ENCODE peak calls at places on chromosomes 2 and 18, in five cellular contexts. Y is H9, O is neuronal stem cell, V is H1, H is trophoblast cell. W is an unnamed sample.

GRCh38 chr2:238169708-238170251 is 11.0 kb downstream of the ERFE start:
- DNase-seq in V (no peak), Y (no peak), O (no peak), H (peak), W (peak)

GRCh38 chr2:239550336-239550735 is 149.5 kb upstream of the HDAC4 start:
- DNase-seq in H (peak), Y (no peak), V (no peak), O (no peak), W (no peak)

GRCh38 chr2:85668009-85668856 is at the start of gene SFTPB:
- DNase-seq in H (no peak), O (no peak), V (no peak), Y (no peak), W (no peak)

GRCh38 chr18:78732273-78733210 is 247.1 kb upstream of the SALL3 start:
- DNase-seq in Y (no peak), V (no peak), H (no peak), O (no peak), W (no peak)

GRCh38 chr18:44518666-44519065 is 162.0 kb upstream of the SETBP1 start:
- DNase-seq in Y (no peak), H (no peak), V (no peak), O (no peak), W (no peak)

GRCh38 chr2:49248506-49248905 is 94.2 kb upstream of the FSHR start:
- DNase-seq in O (no peak), H (peak), Y (no peak), V (no peak), W (peak)

GRCh38 chr18:31977270-31977872 is 34.4 kb upstream of the TRAPPC8 start:
- DNase-seq in V (peak), Y (peak), H (peak), O (peak), W (peak)

GRCh38 chr2:102099536-102100293 is 42.8 kb upstream of the IL1R1 start:
- DNase-seq in O (no peak), V (no peak), H (peak), Y (no peak), W (no peak)

GRCh38 chr2:141041281-141041680 is 1089.5 kb downstream of the LRP1B start:
- DNase-seq in O (no peak), Y (no peak), V (no peak), H (no peak), W (no peak)

GRCh38 chr2:147600646-147601045 is 244.2 kb upstream of the ACVR2A start:
- DNase-seq in O (no peak), H (no peak), V (no peak), Y (no peak), W (no peak)

GRCh38 chr2:32735370-32735769 is 107.5 kb downstream of the TTC27 start:
- DNase-seq in O (no peak), V (no peak), H (no peak), Y (no peak), W (no peak)

GRCh38 chr2:232460171-232460570 is 4.2 kb downstream of the ALPI start:
- DNase-seq in H (no peak), V (no peak), Y (peak), O (no peak), W (no peak)

GRCh38 chr2:207796585-207797350 is 27.1 kb upstream of the FZD5 start:
- DNase-seq in O (no peak), Y (peak), H (no peak), V (peak), W (no peak)

GRCh38 chr2:240604291-240604938 is 17.9 kb downstream of the CAPN10 start:
- DNase-seq in O (no peak), Y (peak), H (peak), V (no peak), W (peak)

GRCh38 chr2:217527586-217528202 is 475.1 kb downstream of the TNS1 start:
- DNase-seq in O (no peak), V (no peak), H (no peak), Y (no peak), W (no peak)

GRCh38 chr2:174166261-174166660 is 82.1 kb downstream of the OLA1 start:
- DNase-seq in O (no peak), Y (no peak), H (no peak), V (no peak), W (no peak)

GRCh38 chr2:171241771-171242170 is 81.1 kb upstream of the TLK1 start:
- DNase-seq in O (no peak), Y (no peak), H (no peak), V (no peak), W (no peak)

GRCh38 chr2:182504903-182505302 is 78.1 kb upstream of the PDE1A start:
- DNase-seq in H (peak), Y (no peak), V (no peak), O (no peak), W (peak)

GRCh38 chr2:135742307-135742838 is 718 bp downstream of the UBXN4 start:
- DNase-seq in H (peak), O (peak), V (no peak), Y (peak), W (peak)

GRCh38 chr2:37085731-37086147 is 1.4 kb downstream of the GPATCH11 start:
- DNase-seq in Y (no peak), H (peak), V (no peak), O (no peak), W (peak)

GRCh38 chr2:240796543-240797499 is 23.2 kb downstream of the KIF1A start:
- DNase-seq in H (no peak), V (no peak), Y (no peak), O (no peak), W (no peak)

GRCh38 chr2:200003444-200003843 is 48.1 kb downstream of the MAIP1 start:
- DNase-seq in H (no peak), O (no peak), Y (no peak), V (no peak), W (peak)

GRCh38 chr2:236769981-236770671 is 200.5 kb downstream of the ACKR3 start:
- DNase-seq in O (no peak), V (no peak), H (peak), Y (no peak), W (peak)

GRCh38 chr2:100909571-100909970 is 89.6 kb downstream of the NPAS2 start:
- DNase-seq in Y (no peak), H (no peak), V (no peak), O (no peak), W (no peak)

GRCh38 chr18:48193521-48194251 is 215.5 kb downstream of the ZBTB7C start:
- DNase-seq in V (peak), O (no peak), Y (no peak), H (no peak), W (no peak)

GRCh38 chr2:11498543-11499034 is 32.6 kb upstream of the E2F6 start:
- DNase-seq in H (no peak), O (no peak), V (no peak), Y (no peak), W (no peak)

GRCh38 chr18:30582078-30582477 is 460.5 kb downstream of the DSC3 start:
- DNase-seq in Y (no peak), O (no peak), V (no peak), H (no peak), W (no peak)

GRCh38 chr18:49249523-49249922 is 210.9 kb downstream of the DYM start:
- DNase-seq in H (peak), Y (no peak), V (no peak), O (no peak), W (peak)

GRCh38 chr2:183244300-183244849 is 120.1 kb downstream of the NUP35 start:
- DNase-seq in Y (peak), H (no peak), O (no peak), V (no peak), W (no peak)

GRCh38 chr2:16855183-16855582 is 189.5 kb upstream of the CYRIA start:
- DNase-seq in O (no peak), H (no peak), Y (no peak), V (no peak), W (no peak)

GRCh38 chr18:35616664-35617423 is 35.3 kb downstream of the GALNT1 start:
- DNase-seq in Y (no peak), V (no peak), O (no peak), H (peak), W (peak)

GRCh38 chr2:165920748-165921147 is 32.8 kb downstream of the TTC21B start:
- DNase-seq in Y (no peak), O (no peak), V (no peak), H (no peak), W (no peak)

GRCh38 chr2:112584891-112585250 is 462 bp downstream of the CHCHD5 start:
- DNase-seq in V (no peak), O (no peak), Y (no peak), H (no peak), W (peak)

GRCh38 chr2:112583497-112584133 is 794 bp upstream of the CHCHD5 start:
- DNase-seq in V (no peak), H (peak), Y (no peak), O (no peak), W (peak)

GRCh38 chr2:112585400-112585799 is 991 bp downstream of the CHCHD5 start:
- DNase-seq in V (no peak), Y (no peak), H (no peak), O (no peak), W (no peak)

GRCh38 chr2:112585873-112586477 is 1.6 kb downstream of the CHCHD5 start:
- DNase-seq in V (no peak), H (no peak), O (no peak), Y (no peak), W (no peak)

DNA sequence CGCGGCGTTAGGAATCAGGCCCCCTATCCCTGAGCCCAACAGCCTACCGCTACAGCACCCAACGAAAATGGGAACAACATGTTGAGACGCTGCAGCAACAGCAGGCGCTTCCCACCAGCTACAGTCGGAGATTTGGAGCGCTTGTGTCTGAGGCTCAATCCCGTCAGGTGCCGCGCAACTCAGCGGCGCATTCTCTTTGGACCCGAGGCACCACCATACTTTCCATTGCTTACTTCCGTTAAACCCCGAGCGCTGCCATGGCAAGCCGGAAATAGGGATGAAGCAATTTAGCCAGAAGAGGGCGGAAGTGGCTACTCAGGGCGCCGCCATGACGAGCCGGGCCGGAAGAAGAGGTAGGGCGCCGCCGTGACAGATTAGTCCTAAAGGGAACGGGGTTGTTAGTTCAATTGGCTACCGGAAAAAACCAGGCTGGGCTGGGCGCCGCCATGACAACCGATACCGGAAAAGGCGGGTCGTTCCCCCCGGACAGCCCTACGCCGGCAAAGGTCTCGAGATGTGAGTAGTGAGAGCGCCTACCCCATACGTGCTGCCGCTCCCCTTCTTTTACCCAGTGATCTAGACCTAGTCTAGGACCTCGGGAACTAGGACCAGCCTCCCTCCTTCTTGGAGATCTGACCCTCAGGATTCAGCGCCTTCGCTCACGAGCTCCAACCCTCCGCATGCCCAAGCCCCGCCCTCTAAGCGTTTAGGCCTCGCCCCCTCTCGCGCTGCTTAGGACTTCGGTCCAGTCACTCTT is at the start of gene CHCHD5:
- DNase-seq in Y (peak), V (peak), H (peak), O (peak), W (peak)
- H4K8ac ChIP-seq in Y (no peak), V (peak), H (peak), O (no peak), W (peak)

GRCh38 chr2:156585457-156585856 is 149.3 kb downstream of the GPD2 start:
- DNase-seq in Y (no peak), O (no peak), V (no peak), H (no peak), W (no peak)

GRCh38 chr2:156586621-156587020 is 150.4 kb downstream of the GPD2 start:
- DNase-seq in H (no peak), Y (no peak), V (no peak), O (no peak), W (no peak)

GRCh38 chr2:156593011-156593921 is 157.1 kb downstream of the GPD2 start:
- DNase-seq in O (no peak), Y (peak), H (no peak), V (no peak), W (no peak)

GRCh38 chr2:156589381-156590079 is 153.4 kb downstream of the GPD2 start:
- DNase-seq in V (no peak), H (peak), Y (no peak), O (no peak), W (peak)

DNA sequence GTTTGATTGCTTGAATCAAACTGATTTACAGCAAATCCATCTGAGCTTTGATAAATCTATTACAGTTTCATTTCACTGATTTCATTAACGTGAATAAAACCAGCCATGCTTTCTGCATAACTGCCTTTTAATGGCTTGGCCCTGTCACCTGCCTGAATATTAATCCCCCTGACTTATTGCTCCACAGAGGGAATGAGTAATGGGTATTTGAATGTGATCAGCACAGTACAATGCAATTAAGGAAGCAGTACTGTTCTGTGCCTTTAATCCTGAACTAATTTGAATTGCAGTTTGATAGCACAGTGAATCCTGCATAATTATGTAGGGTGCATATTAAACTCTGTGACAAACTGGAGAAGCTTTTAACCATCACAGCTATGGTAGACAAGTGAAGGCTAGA is 154.1 kb downstream of the GPD2 start:
- DNase-seq in V (no peak), Y (no peak), O (no peak), H (no peak), W (no peak)
- H3K18ac ChIP-seq in V (no peak), Y (no peak), O (no peak), H (no peak), W (no peak)

GRCh38 chr2:225740086-225740485 is 340.6 kb downstream of the NYAP2 start:
- DNase-seq in O (no peak), V (no peak), H (no peak), Y (no peak), W (no peak)
- H2BK12ac ChIP-seq in O (no peak), V (no peak), H (no peak), Y (no peak), W (no peak)

GRCh38 chr2:230714122-230714453 is 1.4 kb downstream of the CAB39 start:
- DNase-seq in O (peak), V (no peak), Y (no peak), H (peak), W (peak)
- H4K8ac ChIP-seq in O (no peak), V (no peak), Y (no peak), H (peak), W (no peak)

DNA sequence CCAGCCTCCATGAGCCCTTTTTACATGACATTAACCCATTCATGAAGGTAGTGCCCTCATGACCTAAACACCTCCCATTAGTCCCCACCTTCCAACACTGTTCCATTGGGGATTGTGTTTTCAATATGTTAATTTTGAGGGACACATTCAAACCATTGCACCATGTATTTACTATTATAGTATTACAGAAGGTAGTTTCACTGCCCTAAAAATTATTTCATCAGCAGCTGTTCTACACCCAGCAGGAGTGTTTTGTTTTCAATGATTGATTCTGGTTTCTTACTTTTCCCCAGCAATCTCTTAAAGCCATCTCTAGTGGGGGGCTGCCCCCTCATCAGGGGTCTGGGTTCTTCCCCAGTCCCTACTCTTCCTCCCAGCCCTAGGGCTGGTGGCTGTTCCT is 71.9 kb downstream of the CERS6 start:
- DNase-seq in Y (no peak), V (no peak), O (no peak), H (no peak), W (no peak)
- H3K18ac ChIP-seq in Y (no peak), V (no peak), O (no peak), H (no peak), W (peak)

GRCh38 chr2:222360997-222361396 is 62.2 kb upstream of the PAX3 start:
- DNase-seq in V (no peak), Y (no peak), O (no peak), H (no peak), W (no peak)

GRCh38 chr2:222361787-222362186 is 62.6 kb upstream of the SGPP2 start:
- DNase-seq in H (no peak), V (no peak), O (no peak), Y (no peak), W (no peak)

GRCh38 chr2:222362336-222362735 is 62.0 kb upstream of the SGPP2 start:
- DNase-seq in Y (no peak), H (no peak), O (no peak), V (no peak), W (no peak)

GRCh38 chr2:222358876-222359275 is 60.1 kb upstream of the PAX3 start:
- DNase-seq in Y (no peak), O (no peak), V (no peak), H (no peak), W (no peak)

DNA sequence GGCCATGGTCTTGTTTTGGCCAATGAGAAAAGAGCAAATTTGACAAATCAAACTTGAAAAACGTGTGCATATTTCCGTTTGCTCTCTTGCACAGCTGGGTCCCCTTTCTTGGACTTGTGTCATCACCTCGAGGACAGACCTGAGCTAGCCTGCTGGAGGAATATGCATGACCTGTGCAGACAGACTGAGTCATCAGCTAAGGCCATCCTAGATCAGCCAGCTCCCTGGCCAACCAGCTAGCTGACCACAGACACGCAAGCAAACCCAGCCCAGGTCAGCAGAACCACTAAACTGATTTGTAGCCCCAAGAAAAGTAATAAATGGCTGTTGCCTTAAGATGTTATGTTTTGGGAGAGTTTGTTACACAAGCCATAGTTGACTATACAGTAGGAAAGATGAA is 61.3 kb upstream of the PAX3 start:
- DNase-seq in V (no peak), H (no peak), Y (no peak), O (no peak), W (no peak)
- H2BK12ac ChIP-seq in V (no peak), H (no peak), Y (no peak), O (no peak), W (no peak)

DNA sequence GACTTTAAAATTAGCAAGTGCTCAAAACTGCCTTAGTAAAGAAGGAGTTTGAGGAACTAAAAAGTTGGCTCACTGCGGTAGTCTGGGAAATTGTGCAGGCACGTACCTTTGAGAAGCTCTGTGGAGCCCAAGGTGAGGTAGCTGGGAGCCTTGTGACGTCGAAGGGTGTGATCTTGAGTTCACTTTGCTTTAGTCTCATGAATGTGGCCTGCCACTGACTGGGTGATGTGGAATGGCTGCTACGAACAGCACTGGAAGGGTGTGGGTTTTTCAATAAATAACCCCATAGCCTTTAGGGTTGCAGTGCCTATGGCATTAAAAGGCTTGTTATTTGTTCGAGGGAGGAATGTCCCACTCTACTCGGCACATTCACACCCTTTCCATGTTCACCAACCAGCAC is 312.3 kb downstream of the PRKCE start:
- DNase-seq in Y (no peak), O (no peak), V (no peak), H (no peak), W (no peak)
- H4K8ac ChIP-seq in Y (no peak), O (no peak), V (no peak), H (no peak), W (no peak)

GRCh38 chr2:145159676-145160075 is 639.8 kb upstream of the ZEB2 start:
- DNase-seq in V (no peak), Y (no peak), H (no peak), O (no peak), W (peak)
- H3K18ac ChIP-seq in V (no peak), Y (no peak), H (no peak), O (no peak), W (peak)

GRCh38 chr2:64114912-64115277 is 29.3 kb downstream of the PELI1 start:
- DNase-seq in O (no peak), H (no peak), V (no peak), Y (no peak), W (no peak)

GRCh38 chr2:64108842-64109241 is 35.4 kb downstream of the PELI1 start:
- DNase-seq in V (no peak), O (no peak), H (no peak), Y (no peak), W (no peak)

GRCh38 chr2:64111426-64111825 is 32.8 kb downstream of the PELI1 start:
- DNase-seq in Y (no peak), O (no peak), H (no peak), V (no peak), W (no peak)

GRCh38 chr2:64114063-64114911 is 29.9 kb downstream of the PELI1 start:
- DNase-seq in H (peak), Y (no peak), V (no peak), O (no peak), W (peak)

GRCh38 chr2:64112016-64112415 is 32.2 kb downstream of the PELI1 start:
- DNase-seq in V (no peak), H (peak), Y (no peak), O (no peak), W (no peak)
- H2BK12ac ChIP-seq in V (no peak), H (no peak), Y (no peak), O (no peak), W (no peak)

W was measured in mesenchymal stem cell.